ENCODE peak calls at places on chromosomes 12 and 14, in six cellular contexts. W, P, H, B, L and J are unnamed samples.

GRCh38 chr12:121798807-121799174 is 5.0 kb upstream of the SETD1B start:
- DNase-seq in W (no peak), P (no peak), H (no peak), B (peak; percentile 47), L (no peak), J (no peak)

GRCh38 chr12:119115296-119115905 is 63.3 kb upstream of the HSPB8 start:
- DNase-seq in W (peak; percentile 62), P (no peak), H (peak; percentile 13), B (no peak), L (peak; percentile 31), J (peak; percentile 26)

GRCh38 chr12:104662203-104662602 is 205.5 kb downstream of the CHST11 start:
- DNase-seq in W (no peak), P (no peak), H (no peak), B (no peak), L (peak; percentile 20), J (peak; percentile 28)

GRCh38 chr12:108816652-108817335 is 40.6 kb downstream of the SSH1 start:
- DNase-seq in W (no peak), P (no peak), H (no peak), B (no peak), L (no peak), J (peak; percentile 89)

GRCh38 chr14:69288001-69288771 is 28.2 kb downstream of the GALNT16 start:
- DNase-seq in W (peak; percentile 16), P (peak; percentile 33), H (peak; percentile 50), B (peak; percentile 64), L (peak; percentile 42), J (peak; percentile 89)

GRCh38 chr12:79643821-79644220 is 46.9 kb downstream of the PAWR start:
- DNase-seq in W (no peak), P (no peak), H (no peak), B (no peak), L (no peak), J (no peak)

GRCh38 chr12:78802593-78802992 is 62.0 kb upstream of the SYT1 start:
- DNase-seq in W (no peak), P (no peak), H (no peak), B (no peak), L (peak; percentile 70), J (no peak)

GRCh38 chr12:105716621-105717020 is 386.1 kb downstream of the C12orf75 start:
- DNase-seq in W (no peak), P (no peak), H (no peak), B (no peak), L (no peak), J (no peak)

GRCh38 chr12:24109381-24110039 is 160.0 kb upstream of the SOX5 start:
- DNase-seq in W (peak; percentile 13), P (no peak), H (no peak), B (no peak), L (peak; percentile 32), J (no peak)

GRCh38 chr12:25186788-25187397 is 8.1 kb downstream of the DNAI7 start:
- DNase-seq in W (no peak), P (no peak), H (no peak), B (no peak), L (peak; percentile 8), J (no peak)

GRCh38 chr12:108151505-108152178 is 22.6 kb downstream of the WSCD2 start:
- DNase-seq in W (no peak), P (no peak), H (no peak), B (no peak), L (no peak), J (no peak)

GRCh38 chr14:91509878-91510170 is 286 bp downstream of the PPP4R3A start:
- DNase-seq in W (no peak), P (no peak), H (no peak), B (no peak), L (no peak), J (peak; percentile 85)

GRCh38 chr12:22971771-22972191 is 346.8 kb downstream of the ETNK1 start:
- DNase-seq in W (no peak), P (no peak), H (no peak), B (no peak), L (peak; percentile 55), J (no peak)

GRCh38 chr12:53004178-53004577 is 2.1 kb upstream of the EIF4B start:
- DNase-seq in W (no peak), P (no peak), H (no peak), B (no peak), L (no peak), J (no peak)

GRCh38 chr12:15631007-15631715 is 158.0 kb downstream of the EPS8 start:
- DNase-seq in W (no peak), P (no peak), H (no peak), B (no peak), L (no peak), J (no peak)

GRCh38 chr14:73058923-73059311 is 583 bp downstream of the RBM25 start:
- DNase-seq in W (peak; percentile 61), P (no peak), H (peak; percentile 44), B (no peak), L (peak; percentile 14), J (peak; percentile 35)

GRCh38 chr12:62284749-62285148 is 24.5 kb downstream of the USP15 start:
- DNase-seq in W (no peak), P (no peak), H (no peak), B (no peak), L (no peak), J (no peak)

GRCh38 chr14:38339704-38340103 is 83.8 kb upstream of the CLEC14A start:
- DNase-seq in W (no peak), P (no peak), H (no peak), B (no peak), L (peak; percentile 71), J (no peak)

GRCh38 chr14:71117839-71118743 is 210.8 kb downstream of the PCNX1 start:
- DNase-seq in W (peak; percentile 11), P (no peak), H (peak; percentile 25), B (no peak), L (peak; percentile 78), J (no peak)

GRCh38 chr12:19846561-19846960 is 407.3 kb downstream of the AEBP2 start:
- DNase-seq in W (no peak), P (no peak), H (no peak), B (no peak), L (peak; percentile 69), J (no peak)

GRCh38 chr14:100979079-100979478 is 75.6 kb upstream of the RTL1 start:
- DNase-seq in W (no peak), P (no peak), H (no peak), B (no peak), L (no peak), J (no peak)

GRCh38 chr12:56634242-56634836 is 4.2 kb upstream of the BAZ2A start:
- DNase-seq in W (peak; percentile 81), P (peak; percentile 77), H (peak; percentile 85), B (peak; percentile 67), L (no peak), J (peak; percentile 91)

GRCh38 chr12:40327506-40327905 is 102.7 kb downstream of the LRRK2 start:
- DNase-seq in W (no peak), P (no peak), H (no peak), B (no peak), L (no peak), J (no peak)

GRCh38 chr14:38199768-38200167 is 7.9 kb upstream of the SSTR1 start:
- DNase-seq in W (no peak), P (no peak), H (no peak), B (no peak), L (peak; percentile 72), J (no peak)

GRCh38 chr12:120231316-120232011 is 30.6 kb upstream of the RPLP0 start:
- DNase-seq in W (peak; percentile 85), P (peak; percentile 73), H (peak; percentile 86), B (no peak), L (peak; percentile 97), J (no peak)

GRCh38 chr14:44897041-44897843 is 64.5 kb downstream of the KLHL28 start:
- DNase-seq in W (peak; percentile 94), P (peak; percentile 99), H (peak; percentile 99), B (peak; percentile 99), L (peak; percentile 97), J (peak; percentile 100)
- TF ChIP-seq POLR2A in W (peak; percentile 52), P (peak; percentile 21), H (peak; percentile 82), B (peak; percentile 63), L (peak; percentile 85), J (no peak)

GRCh38 chr14:29518335-29518734 is 409.3 kb downstream of the PRKD1 start:
- DNase-seq in W (no peak), P (no peak), H (no peak), B (no peak), L (peak; percentile 28), J (no peak)

GRCh38 chr14:29527286-29527685 is 400.4 kb downstream of the PRKD1 start:
- DNase-seq in W (no peak), P (no peak), H (no peak), B (no peak), L (no peak), J (no peak)

DNA sequence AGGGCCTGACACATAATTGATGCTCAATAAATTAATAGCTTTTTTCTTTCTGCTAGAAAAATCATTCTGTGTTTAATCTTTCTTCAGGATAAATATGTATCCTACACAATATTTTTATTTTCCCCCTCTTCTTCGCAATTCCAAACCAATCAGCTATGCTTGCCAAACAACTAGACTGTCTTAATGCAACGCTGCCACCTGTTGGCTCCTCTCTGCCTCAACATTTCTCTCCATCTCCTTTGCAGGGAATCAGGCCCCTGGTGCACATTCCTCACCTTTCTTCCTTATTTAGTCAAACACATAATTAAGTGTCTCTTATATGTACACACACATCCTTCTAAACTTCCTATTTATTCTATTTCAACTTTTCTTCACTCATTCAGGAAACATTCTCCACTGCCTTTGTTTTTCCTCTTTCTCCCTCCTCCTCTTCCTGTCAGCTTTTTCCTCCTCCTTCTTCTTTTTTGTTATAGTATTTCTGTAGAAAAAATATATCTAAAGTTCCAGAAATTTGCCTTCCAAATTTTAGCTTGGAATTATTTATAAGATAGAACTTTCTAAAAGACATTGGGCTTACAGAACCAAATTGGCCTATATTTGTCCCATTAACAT is 406.0 kb downstream of the PRKD1 start:
- DNase-seq in W (no peak), P (no peak), H (no peak), B (no peak), L (peak; percentile 6), J (no peak)
- TF ChIP-seq CTCF in W (peak; percentile 29), P (no peak), H (no peak), B (no peak), L (peak; percentile 32), J (no peak)

GRCh38 chr14:79568566-79568965 is 642.7 kb downstream of the DIO2 start:
- DNase-seq in W (no peak), P (no peak), H (no peak), B (no peak), L (no peak), J (no peak)

GRCh38 chr14:79567306-79567705 is 644.0 kb downstream of the DIO2 start:
- DNase-seq in W (no peak), P (no peak), H (no peak), B (no peak), L (no peak), J (no peak)

GRCh38 chr14:79562158-79562557 is 649.1 kb downstream of the DIO2 start:
- DNase-seq in W (no peak), P (no peak), H (no peak), B (no peak), L (no peak), J (no peak)

DNA sequence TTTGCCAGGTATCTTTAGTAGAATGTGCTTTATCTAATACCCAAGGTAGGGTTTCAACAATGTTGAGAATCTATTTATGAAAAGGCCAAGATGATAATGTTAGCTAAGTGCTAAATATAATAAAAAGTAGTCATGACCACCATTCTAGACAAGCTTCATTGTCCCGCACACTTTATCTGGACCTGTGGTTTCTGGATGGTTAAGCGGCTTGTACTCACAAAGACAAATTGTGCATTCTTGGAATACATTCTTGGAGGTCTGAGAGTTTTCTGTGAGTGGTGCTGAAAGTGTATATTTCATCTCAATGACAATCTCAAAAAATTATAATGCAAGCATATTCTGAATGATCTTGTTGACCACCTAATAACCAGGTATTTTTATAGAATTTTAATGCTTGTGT is 646.9 kb downstream of the DIO2 start:
- DNase-seq in W (no peak), P (no peak), H (no peak), B (no peak), L (no peak), J (no peak)
- TF ChIP-seq POLR2A in W (no peak), P (no peak), H (no peak), B (no peak), L (no peak), J (no peak)

GRCh38 chr14:74881425-74882102 is at the start of gene DLST:
- DNase-seq in W (peak; percentile 94), P (peak; percentile 87), H (peak; percentile 86), B (peak; percentile 91), L (peak; percentile 84), J (peak; percentile 97)
- TF ChIP-seq CTCF in W (no peak), P (no peak), H (no peak), B (no peak), L (no peak), J (no peak)